ENCODE peak calls at places on chromosomes 7 and 10, in nine cellular contexts. W, X, N, U, K, S, J, L and G are unnamed samples. For H3K4me1, the result is how much of the 10 kb centered on the place peaks cover.

GRCh38 chr7:31934551-31934950 is 135.7 kb downstream of the PDE1C start:
- DNase-seq in W (no peak), X (no peak), N (no peak), U (peak), K (no peak), S (no peak), J (no peak), L (no peak), G (no peak)

GRCh38 chr7:141251180-141251579 is 177.3 kb downstream of the TMEM178B start:
- DNase-seq in W (no peak), X (no peak), N (no peak), U (no peak), K (no peak), S (no peak), J (no peak), L (no peak), G (no peak)

GRCh38 chr7:17530741-17531417 is 232.4 kb downstream of the AHR start:
- DNase-seq in W (no peak), X (peak), N (no peak), U (peak), K (no peak), S (no peak), J (no peak), L (no peak), G (no peak)

GRCh38 chr10:5861269-5862031 is 28.2 kb downstream of the ANKRD16 start:
- DNase-seq in W (no peak), X (peak), N (no peak), U (peak), K (no peak), S (no peak), J (peak), L (no peak), G (no peak)

GRCh38 chr7:143484059-143484458 is 6.4 kb downstream of the TAS2R41 start:
- DNase-seq in W (no peak), X (no peak), N (no peak), U (no peak), K (no peak), S (no peak), J (no peak), L (no peak), G (no peak)

GRCh38 chr7:8263048-8263447 is 1.1 kb upstream of the ICA1 start:
- DNase-seq in W (no peak), X (no peak), N (no peak), U (no peak), K (no peak), S (no peak), J (no peak), L (no peak), G (no peak)

GRCh38 chr7:27647052-27647451 is 15.6 kb downstream of the HIBADH start:
- DNase-seq in W (no peak), X (peak), N (no peak), U (peak), K (no peak), S (no peak), J (peak), L (no peak), G (no peak)

GRCh38 chr10:51699145-51699474 is 285 bp downstream of the CSTF2T start:
- DNase-seq in W (no peak), X (no peak), N (no peak), U (no peak), K (no peak), S (no peak), J (no peak), L (peak), G (no peak)

GRCh38 chr10:12018438-12019342 is 23.9 kb downstream of the UPF2 start:
- DNase-seq in W (no peak), X (no peak), N (no peak), U (peak), K (no peak), S (no peak), J (no peak), L (no peak), G (no peak)

GRCh38 chr7:98423043-98423442 is 22.2 kb upstream of the BAIAP2L1 start:
- DNase-seq in W (no peak), X (peak), N (no peak), U (peak), K (no peak), S (no peak), J (peak), L (no peak), G (no peak)

GRCh38 chr10:53357587-53357986 is 585.0 kb upstream of the MBL2 start:
- DNase-seq in W (no peak), X (no peak), N (no peak), U (no peak), K (no peak), S (no peak), J (no peak), L (no peak), G (no peak)

GRCh38 chr10:71068811-71069411 is 143.5 kb upstream of the UNC5B start:
- DNase-seq in W (no peak), X (no peak), N (no peak), U (peak), K (no peak), S (no peak), J (peak), L (no peak), G (no peak)

GRCh38 chr7:90869335-90869734 is 273.2 kb downstream of the CDK14 start:
- DNase-seq in W (no peak), X (no peak), N (no peak), U (no peak), K (no peak), S (no peak), J (no peak), L (no peak), G (no peak)

GRCh38 chr7:40579401-40579800 is 444.6 kb downstream of the SUGCT start:
- DNase-seq in W (no peak), X (no peak), N (no peak), U (peak), K (no peak), S (no peak), J (no peak), L (no peak), G (no peak)

GRCh38 chr10:5582736-5583135 is 58.0 kb downstream of the CALML3 start:
- DNase-seq in W (no peak), X (peak), N (no peak), U (no peak), K (no peak), S (no peak), J (no peak), L (no peak), G (no peak)

GRCh38 chr7:46007194-46007593 is 86.1 kb upstream of the IGFBP3 start:
- DNase-seq in W (no peak), X (no peak), N (no peak), U (no peak), K (no peak), S (no peak), J (no peak), L (no peak), G (no peak)

GRCh38 chr7:2451171-2452073 is 24.8 kb downstream of the GRIFIN start:
- DNase-seq in W (peak), X (peak), N (peak), U (peak), K (peak), S (peak), J (peak), L (peak), G (peak)

GRCh38 chr10:8416192-8416701 is 361.8 kb downstream of the GATA3 start:
- DNase-seq in W (no peak), X (no peak), N (peak), U (no peak), K (peak), S (no peak), J (peak), L (no peak), G (no peak)

GRCh38 chr7:26188291-26188999 is 12.1 kb downstream of the HNRNPA2B1 start:
- DNase-seq in W (no peak), X (no peak), N (no peak), U (no peak), K (no peak), S (no peak), J (no peak), L (no peak), G (no peak)

GRCh38 chr7:102404005-102404861 is 8.1 kb downstream of the PRKRIP1 start:
- DNase-seq in W (no peak), X (peak), N (peak), U (peak), K (peak), S (no peak), J (peak), L (peak), G (no peak)

GRCh38 chr7:155414508-155414907 is 43.4 kb upstream of the EN2 start:
- DNase-seq in W (no peak), X (peak), N (no peak), U (no peak), K (no peak), S (no peak), J (peak), L (no peak), G (peak)

GRCh38 chr10:21379143-21379542 is 146.3 kb downstream of the SKIDA1 start:
- DNase-seq in W (no peak), X (no peak), N (no peak), U (no peak), K (no peak), S (no peak), J (no peak), L (no peak), G (no peak)

GRCh38 chr10:80619036-80619435 is 81.3 kb downstream of the SH2D4B start:
- DNase-seq in W (no peak), X (no peak), N (no peak), U (no peak), K (no peak), S (no peak), J (no peak), L (no peak), G (no peak)

GRCh38 chr7:50782376-50783208 is at the start of gene GRB10:
- DNase-seq in W (peak), X (no peak), N (no peak), U (peak), K (peak), S (no peak), J (no peak), L (peak), G (peak)

GRCh38 chr10:131000737-131001136 is 310.8 kb downstream of the TCERG1L start:
- DNase-seq in W (no peak), X (no peak), N (no peak), U (no peak), K (no peak), S (no peak), J (no peak), L (no peak), G (no peak)

GRCh38 chr10:103466734-103467133 is 8.0 kb upstream of the CALHM1 start:
- DNase-seq in W (no peak), X (no peak), N (no peak), U (peak), K (no peak), S (no peak), J (no peak), L (no peak), G (no peak)

GRCh38 chr10:76998451-76998850 is 639.2 kb downstream of the KCNMA1 start:
- DNase-seq in W (no peak), X (no peak), N (no peak), U (no peak), K (no peak), S (no peak), J (no peak), L (no peak), G (no peak)

GRCh38 chr10:121690970-121691369 is 92.7 kb upstream of the FGFR2 start:
- DNase-seq in W (no peak), X (no peak), N (no peak), U (no peak), K (no peak), S (no peak), J (no peak), L (no peak), G (no peak)

GRCh38 chr10:10482613-10483012 is 535.1 kb upstream of the CELF2 start:
- DNase-seq in W (no peak), X (no peak), N (no peak), U (no peak), K (no peak), S (no peak), J (no peak), L (no peak), G (no peak)

GRCh38 chr7:74542558-74543117 is 88.9 kb downstream of the GTF2IRD1 start:
- DNase-seq in W (no peak), X (no peak), N (no peak), U (peak), K (no peak), S (peak), J (no peak), L (no peak), G (no peak)

GRCh38 chr10:132504501-132505272 is 32.9 kb upstream of the INPP5A start:
- DNase-seq in W (peak), X (no peak), N (no peak), U (no peak), K (no peak), S (no peak), J (no peak), L (no peak), G (peak)

GRCh38 chr10:119620771-119621384 is 24.1 kb upstream of the TIAL1 start:
- DNase-seq in W (no peak), X (no peak), N (no peak), U (peak), K (no peak), S (no peak), J (no peak), L (no peak), G (no peak)

GRCh38 chr10:131352765-131353290 is 41.3 kb upstream of the TCERG1L start:
- DNase-seq in W (no peak), X (no peak), N (no peak), U (no peak), K (no peak), S (no peak), J (no peak), L (no peak), G (no peak)

GRCh38 chr7:68364871-68365625 is 1233.2 kb upstream of the AUTS2 start:
- DNase-seq in W (no peak), X (no peak), N (no peak), U (no peak), K (no peak), S (no peak), J (no peak), L (no peak), G (no peak)

GRCh38 chr7:132451161-132451560 is 125.1 kb downstream of the PLXNA4 start:
- DNase-seq in W (no peak), X (no peak), N (peak), U (no peak), K (peak), S (no peak), J (no peak), L (no peak), G (no peak)

GRCh38 chr10:77608281-77608680 is 29.3 kb downstream of the KCNMA1 start:
- DNase-seq in W (no peak), X (no peak), N (no peak), U (no peak), K (no peak), S (no peak), J (no peak), L (no peak), G (no peak)

GRCh38 chr10:93652857-93653256 is 40.5 kb downstream of the PDE6C start:
- DNase-seq in W (no peak), X (no peak), N (no peak), U (peak), K (no peak), S (no peak), J (no peak), L (no peak), G (no peak)

GRCh38 chr10:112435013-112435619 is 11.6 kb downstream of the ZDHHC6 start:
- DNase-seq in W (no peak), X (peak), N (no peak), U (peak), K (peak), S (no peak), J (peak), L (no peak), G (no peak)

GRCh38 chr7:117130262-117130661 is 177.0 kb downstream of the ST7 start:
- DNase-seq in W (no peak), X (no peak), N (no peak), U (no peak), K (no peak), S (no peak), J (no peak), L (no peak), G (no peak)

GRCh38 chr7:108328174-108328651 is 128.0 kb downstream of the NRCAM start:
- DNase-seq in W (no peak), X (no peak), N (no peak), U (no peak), K (no peak), S (no peak), J (no peak), L (no peak), G (no peak)
- H3K4me1 ChIP-seq in W (under half), X (under half), N (under half), U (under half), K (under half), S (under half), J (under half), L (under half), G (under half)

GRCh38 chr7:24874791-24875190 is 105.2 kb downstream of the OSBPL3 start:
- DNase-seq in W (no peak), X (no peak), N (no peak), U (no peak), K (no peak), S (no peak), J (no peak), L (no peak), G (no peak)

GRCh38 chr7:24879281-24879680 is 100.7 kb downstream of the OSBPL3 start:
- DNase-seq in W (no peak), X (no peak), N (no peak), U (peak), K (no peak), S (no peak), J (no peak), L (no peak), G (no peak)

GRCh38 chr7:24881622-24882021 is 98.4 kb downstream of the OSBPL3 start:
- DNase-seq in W (no peak), X (no peak), N (no peak), U (no peak), K (no peak), S (no peak), J (peak), L (no peak), G (no peak)

GRCh38 chr7:24880886-24881285 is 99.1 kb downstream of the OSBPL3 start:
- DNase-seq in W (no peak), X (no peak), N (no peak), U (peak), K (no peak), S (no peak), J (no peak), L (no peak), G (no peak)

DNA sequence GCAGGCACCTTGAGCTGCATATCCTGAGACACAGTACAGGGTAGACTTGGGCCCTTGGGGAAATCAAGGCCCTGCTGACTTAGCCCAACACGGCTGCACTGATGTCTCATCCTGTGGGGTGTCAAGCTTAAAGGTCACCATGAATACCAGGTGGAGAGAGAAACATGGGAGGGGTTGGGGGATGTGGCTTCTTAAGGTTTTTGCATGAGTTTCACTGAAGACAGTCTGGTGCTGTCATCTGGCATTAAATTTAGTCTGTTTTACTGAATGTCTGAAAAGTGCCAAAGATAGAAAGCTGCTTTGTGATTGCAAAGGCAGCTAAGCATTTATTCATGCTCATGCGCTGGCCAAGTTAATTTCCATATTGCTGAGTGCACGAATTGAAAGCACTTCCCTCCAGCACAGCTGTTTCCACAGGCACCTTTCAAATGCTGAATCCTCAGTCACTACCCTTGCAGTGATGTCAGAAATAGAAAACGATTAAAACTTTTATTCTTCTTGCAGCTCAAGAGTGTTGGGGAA is 102.1 kb downstream of the OSBPL3 start:
- DNase-seq in W (no peak), X (no peak), N (no peak), U (no peak), K (no peak), S (no peak), J (no peak), L (no peak), G (no peak)
- H3K27ac ChIP-seq in W (no peak), X (no peak), N (no peak), U (no peak), K (no peak), S (no peak), J (no peak), L (no peak), G (no peak)

GRCh38 chr10:101781655-101781983 is 1.6 kb downstream of the NPM3 start:
- DNase-seq in W (no peak), X (no peak), N (no peak), U (no peak), K (no peak), S (peak), J (no peak), L (no peak), G (no peak)
- H3K4me3 ChIP-seq in W (no peak), X (peak), N (no peak), U (no peak), K (no peak), S (no peak), J (no peak), L (no peak), G (no peak)

GRCh38 chr7:105691029-105691691 is 109.9 kb upstream of the EFCAB10 start:
- DNase-seq in W (no peak), X (no peak), N (peak), U (peak), K (peak), S (no peak), J (no peak), L (no peak), G (no peak)
- H3K4me1 ChIP-seq in W (under half), X (under half), N (under half), U (under half), K (under half), S (under half), J (under half), L (under half), G (under half)